ENCODE peak calls at places on chromosomes 5 and 9, in nine cellular contexts. P is activated CD4-positive, alpha-beta T cell treated with anti-CD3 and anti-CD28 coated beads, Interleukin-2, amount 10 ng/mL, durations not matched to agents 7 days and 5 days; T is type B pancreatic cell; Q is cardiac septum; X is AG08396; L is AG04449; V is stimulated activated CD4-positive, alpha-beta T cell treated with anti-CD3 and anti-CD28 coated beads, Interleukin-12 subunit alpha, Interleukin-12 subunit beta, amount 100 ng/mL, for 24 hours; Y is NCI-H748 treated with DMSO at 0.1 percent for 48 hours; A is Calu3. J is an unnamed sample.

GRCh38 chr5:160938532-160938931 is 86.5 kb upstream of the ATP10B start:
- DNase-seq in Q (no peak), T (no peak), Y (peak; percentile 31), A (peak; percentile 49), X (no peak), P (no peak), V (no peak), L (no peak), J (no peak)

GRCh38 chr5:91288117-91288516 is 95.0 kb downstream of the ARRDC3 start:
- DNase-seq in V (no peak), Y (no peak), A (no peak), P (no peak), X (peak; percentile 12), Q (no peak), T (no peak), L (no peak), J (no peak)

GRCh38 chr9:93468763-93469456 is 15.5 kb upstream of the FAM120AOS start:
- DNase-seq in A (no peak), X (peak; percentile 42), Q (no peak), T (no peak), P (no peak), L (no peak), Y (peak; percentile 25), V (no peak), J (no peak)

GRCh38 chr5:19240150-19240549 is 747.9 kb downstream of the CDH18 start:
- DNase-seq in X (no peak), V (no peak), L (no peak), Q (no peak), A (no peak), P (no peak), Y (no peak), T (no peak), J (no peak)

GRCh38 chr5:79236364-79236969 is 536 bp downstream of the JMY start:
- DNase-seq in T (no peak), X (peak; percentile 64), Q (no peak), Y (peak; percentile 40), V (peak; percentile 8), A (peak; percentile 57), P (peak; percentile 34), L (no peak), J (peak; percentile 41)

GRCh38 chr5:132489871-132490483 is 596 bp downstream of the IRF1 start:
- DNase-seq in Y (no peak), L (no peak), Q (no peak), V (no peak), P (peak; percentile 57), A (no peak), T (peak; percentile 69), X (peak; percentile 83), J (peak; percentile 63)

GRCh38 chr5:14036514-14036913 is 92.0 kb upstream of the DNAH5 start:
- DNase-seq in L (no peak), A (peak; percentile 62), Y (no peak), X (peak; percentile 47), V (no peak), Q (no peak), P (no peak), T (no peak), J (no peak)

GRCh38 chr9:100427366-100428263 is 672 bp downstream of the MSANTD3 start:
- DNase-seq in P (peak; percentile 9), L (no peak), X (peak; percentile 68), V (peak; percentile 17), A (peak; percentile 28), Q (peak; percentile 78), T (peak; percentile 75), Y (peak; percentile 39), J (peak; percentile 28)

GRCh38 chr9:16809912-16810610 is 60.4 kb downstream of the BNC2 start:
- DNase-seq in P (no peak), L (no peak), V (no peak), T (no peak), X (no peak), Y (peak; percentile 80), A (no peak), Q (no peak), J (no peak)

GRCh38 chr9:120652902-120653301 is 61.4 kb downstream of the MEGF9 start:
- DNase-seq in P (no peak), Q (no peak), Y (no peak), A (no peak), V (no peak), L (no peak), X (no peak), T (no peak), J (no peak)

GRCh38 chr5:54556136-54556535 is 38.6 kb downstream of the SNX18 start:
- DNase-seq in V (no peak), T (no peak), Y (no peak), P (no peak), X (no peak), L (no peak), Q (no peak), A (no peak), J (no peak)

GRCh38 chr9:137138058-137138697 is 776 bp upstream of the GRIN1 start:
- DNase-seq in V (no peak), P (no peak), L (no peak), Y (no peak), X (no peak), Q (no peak), T (no peak), A (no peak), J (no peak)

J was measured in activated CD8-positive, alpha-beta T cell treated with anti-CD3 and anti-CD28 coated beads, Interleukin-2, amount 10 ng/mL, durations not matched to agents 7 days and 5 days.